ENCODE peak calls at places on chromosomes 5 and 9, in seven cellular contexts. One of them, this sample, is unnamed.

GRCh38 chr5:96320797-96321196 is 112.3 kb downstream of the PCSK1 start:
- DNase-seq in WERI-Rb-1: no peak
- DNase-seq in heart left ventricle: no peak
- DNase-seq in pancreas: no peak
- DNase-seq in mammary epithelial cell: peak; percentile 58
- DNase-seq in H9: no peak
- DNase-seq in colonic mucosa: no peak
- DNase-seq in this sample: no peak

GRCh38 chr5:119131530-119132313 is 60.8 kb downstream of the DMXL1 start:
- DNase-seq in WERI-Rb-1: no peak
- DNase-seq in heart left ventricle: no peak
- DNase-seq in pancreas: no peak
- DNase-seq in mammary epithelial cell: no peak
- DNase-seq in H9: no peak
- DNase-seq in colonic mucosa: no peak
- DNase-seq in this sample: no peak

GRCh38 chr5:100252944-100253343 is 282.2 kb upstream of the FAM174A start:
- DNase-seq in WERI-Rb-1: no peak
- DNase-seq in heart left ventricle: no peak
- DNase-seq in pancreas: no peak
- DNase-seq in mammary epithelial cell: no peak
- DNase-seq in H9: no peak
- DNase-seq in colonic mucosa: no peak
- DNase-seq in this sample: no peak

GRCh38 chr5:131999041-131999440 is 12.4 kb downstream of the ACSL6 start:
- DNase-seq in WERI-Rb-1: no peak
- DNase-seq in heart left ventricle: no peak
- DNase-seq in pancreas: no peak
- DNase-seq in mammary epithelial cell: no peak
- DNase-seq in H9: no peak
- DNase-seq in colonic mucosa: no peak
- DNase-seq in this sample: no peak

GRCh38 chr5:150589791-150590601 is 50.5 kb upstream of the SYNPO start:
- DNase-seq in WERI-Rb-1: peak; percentile 26
- DNase-seq in heart left ventricle: peak; percentile 84
- DNase-seq in pancreas: peak; percentile 82
- DNase-seq in mammary epithelial cell: no peak
- DNase-seq in H9: peak; percentile 73
- DNase-seq in colonic mucosa: peak; percentile 71
- DNase-seq in this sample: no peak

GRCh38 chr5:89401659-89402058 is 518.7 kb upstream of the MEF2C start:
- DNase-seq in WERI-Rb-1: no peak
- DNase-seq in heart left ventricle: no peak
- DNase-seq in pancreas: no peak
- DNase-seq in mammary epithelial cell: no peak
- DNase-seq in H9: no peak
- DNase-seq in colonic mucosa: no peak
- DNase-seq in this sample: no peak

GRCh38 chr5:168227973-168228615 is 63.4 kb upstream of the WWC1 start:
- DNase-seq in WERI-Rb-1: no peak
- DNase-seq in heart left ventricle: no peak
- DNase-seq in pancreas: no peak
- DNase-seq in mammary epithelial cell: no peak
- DNase-seq in H9: no peak
- DNase-seq in colonic mucosa: no peak
- DNase-seq in this sample: no peak

GRCh38 chr5:6775595-6775994 is 62.4 kb downstream of the TENT4A start:
- DNase-seq in WERI-Rb-1: no peak
- DNase-seq in heart left ventricle: no peak
- DNase-seq in pancreas: no peak
- DNase-seq in mammary epithelial cell: no peak
- DNase-seq in H9: no peak
- DNase-seq in colonic mucosa: no peak
- DNase-seq in this sample: no peak

GRCh38 chr5:57692582-57693487 is 210.2 kb upstream of the ACTBL2 start:
- DNase-seq in WERI-Rb-1: peak; percentile 36
- DNase-seq in heart left ventricle: peak; percentile 80
- DNase-seq in pancreas: no peak
- DNase-seq in mammary epithelial cell: peak; percentile 98
- DNase-seq in H9: peak; percentile 78
- DNase-seq in colonic mucosa: peak; percentile 36
- DNase-seq in this sample: peak; percentile 51

GRCh38 chr9:111036068-111036789 is 2.0 kb downstream of the LPAR1 start:
- DNase-seq in WERI-Rb-1: no peak
- DNase-seq in heart left ventricle: peak; percentile 60
- DNase-seq in pancreas: peak; percentile 68
- DNase-seq in mammary epithelial cell: peak; percentile 48
- DNase-seq in H9: peak; percentile 78
- DNase-seq in colonic mucosa: peak; percentile 85
- DNase-seq in this sample: no peak

GRCh38 chr5:74725331-74725730 is 40.3 kb downstream of the HEXB start:
- DNase-seq in WERI-Rb-1: no peak
- DNase-seq in heart left ventricle: no peak
- DNase-seq in pancreas: no peak
- DNase-seq in mammary epithelial cell: no peak
- DNase-seq in H9: no peak
- DNase-seq in colonic mucosa: no peak
- DNase-seq in this sample: no peak

GRCh38 chr9:81395301-81396054 is 293.9 kb downstream of the TLE1 start:
- DNase-seq in WERI-Rb-1: peak; percentile 20
- DNase-seq in heart left ventricle: no peak
- DNase-seq in pancreas: no peak
- DNase-seq in mammary epithelial cell: no peak
- DNase-seq in H9: no peak
- DNase-seq in colonic mucosa: no peak
- DNase-seq in this sample: no peak

GRCh38 chr9:37082214-37082765 is 38.1 kb upstream of the ZCCHC7 start:
- DNase-seq in WERI-Rb-1: no peak
- DNase-seq in heart left ventricle: no peak
- DNase-seq in pancreas: no peak
- DNase-seq in mammary epithelial cell: no peak
- DNase-seq in H9: no peak
- DNase-seq in colonic mucosa: no peak
- DNase-seq in this sample: no peak

GRCh38 chr5:143968071-143968878 is 156.3 kb downstream of the HMHB1 start:
- DNase-seq in WERI-Rb-1: no peak
- DNase-seq in heart left ventricle: no peak
- DNase-seq in pancreas: no peak
- DNase-seq in mammary epithelial cell: peak; percentile 70
- DNase-seq in H9: no peak
- DNase-seq in colonic mucosa: peak; percentile 19
- DNase-seq in this sample: peak; percentile 21

GRCh38 chr5:31208043-31208442 is 14.6 kb downstream of the CDH6 start:
- DNase-seq in WERI-Rb-1: no peak
- DNase-seq in heart left ventricle: no peak
- DNase-seq in pancreas: no peak
- DNase-seq in mammary epithelial cell: no peak
- DNase-seq in H9: no peak
- DNase-seq in colonic mucosa: no peak
- DNase-seq in this sample: no peak

GRCh38 chr5:31209341-31209740 is 15.9 kb downstream of the CDH6 start:
- DNase-seq in WERI-Rb-1: no peak
- DNase-seq in heart left ventricle: no peak
- DNase-seq in pancreas: no peak
- DNase-seq in mammary epithelial cell: no peak
- DNase-seq in H9: no peak
- DNase-seq in colonic mucosa: no peak
- DNase-seq in this sample: no peak

GRCh38 chr5:31204955-31205354 is 11.5 kb downstream of the CDH6 start:
- DNase-seq in WERI-Rb-1: no peak
- DNase-seq in heart left ventricle: no peak
- DNase-seq in pancreas: no peak
- DNase-seq in mammary epithelial cell: no peak
- DNase-seq in H9: no peak
- DNase-seq in colonic mucosa: no peak
- DNase-seq in this sample: no peak
- H3K27ac ChIP-seq in WERI-Rb-1: no peak overlapping the region
- H3K27ac ChIP-seq in heart left ventricle: no peak overlapping the region
- H3K27ac ChIP-seq in pancreas: no peak overlapping the region
- H3K27ac ChIP-seq in mammary epithelial cell: no peak overlapping the region
- H3K27ac ChIP-seq in H9: no peak overlapping the region
- H3K27ac ChIP-seq in colonic mucosa: no peak overlapping the region
- H3K27ac ChIP-seq in this sample: no peak overlapping the region

GRCh38 chr5:178872302-178872701 is 12.5 kb downstream of the ZNF354B start:
- DNase-seq in WERI-Rb-1: no peak
- DNase-seq in heart left ventricle: no peak
- DNase-seq in pancreas: no peak
- DNase-seq in mammary epithelial cell: no peak
- DNase-seq in H9: no peak
- DNase-seq in colonic mucosa: no peak
- DNase-seq in this sample: no peak
- H3K9me3 ChIP-seq in WERI-Rb-1: no peaks in the 10 kb centered on the region
- H3K9me3 ChIP-seq in heart left ventricle: peaks cover 43% of the 10 kb centered on the region
- H3K9me3 ChIP-seq in pancreas: no peaks in the 10 kb centered on the region
- H3K9me3 ChIP-seq in mammary epithelial cell: peaks cover 43% of the 10 kb centered on the region
- H3K9me3 ChIP-seq in H9: peaks cover 4% of the 10 kb centered on the region
- H3K9me3 ChIP-seq in colonic mucosa: no peaks in the 10 kb centered on the region
- H3K9me3 ChIP-seq in this sample: peaks cover 43% of the 10 kb centered on the region

GRCh38 chr5:73359395-73359794 is 89.2 kb downstream of the FOXD1 start:
- DNase-seq in WERI-Rb-1: no peak
- DNase-seq in heart left ventricle: no peak
- DNase-seq in pancreas: no peak
- DNase-seq in mammary epithelial cell: no peak
- DNase-seq in H9: no peak
- DNase-seq in colonic mucosa: no peak
- DNase-seq in this sample: no peak

GRCh38 chr5:73365301-73365853 is 83.2 kb downstream of the FOXD1 start:
- DNase-seq in WERI-Rb-1: no peak
- DNase-seq in heart left ventricle: no peak
- DNase-seq in pancreas: no peak
- DNase-seq in mammary epithelial cell: peak; percentile 91
- DNase-seq in H9: no peak
- DNase-seq in colonic mucosa: no peak
- DNase-seq in this sample: peak; percentile 83

GRCh38 chr5:73367650-73368049 is 80.9 kb downstream of the FOXD1 start:
- DNase-seq in WERI-Rb-1: no peak
- DNase-seq in heart left ventricle: no peak
- DNase-seq in pancreas: no peak
- DNase-seq in mammary epithelial cell: no peak
- DNase-seq in H9: no peak
- DNase-seq in colonic mucosa: no peak
- DNase-seq in this sample: no peak

GRCh38 chr5:73365990-73366667 is 82.4 kb downstream of the FOXD1 start:
- DNase-seq in WERI-Rb-1: no peak
- DNase-seq in heart left ventricle: no peak
- DNase-seq in pancreas: no peak
- DNase-seq in mammary epithelial cell: no peak
- DNase-seq in H9: no peak
- DNase-seq in colonic mucosa: no peak
- DNase-seq in this sample: no peak

DNA sequence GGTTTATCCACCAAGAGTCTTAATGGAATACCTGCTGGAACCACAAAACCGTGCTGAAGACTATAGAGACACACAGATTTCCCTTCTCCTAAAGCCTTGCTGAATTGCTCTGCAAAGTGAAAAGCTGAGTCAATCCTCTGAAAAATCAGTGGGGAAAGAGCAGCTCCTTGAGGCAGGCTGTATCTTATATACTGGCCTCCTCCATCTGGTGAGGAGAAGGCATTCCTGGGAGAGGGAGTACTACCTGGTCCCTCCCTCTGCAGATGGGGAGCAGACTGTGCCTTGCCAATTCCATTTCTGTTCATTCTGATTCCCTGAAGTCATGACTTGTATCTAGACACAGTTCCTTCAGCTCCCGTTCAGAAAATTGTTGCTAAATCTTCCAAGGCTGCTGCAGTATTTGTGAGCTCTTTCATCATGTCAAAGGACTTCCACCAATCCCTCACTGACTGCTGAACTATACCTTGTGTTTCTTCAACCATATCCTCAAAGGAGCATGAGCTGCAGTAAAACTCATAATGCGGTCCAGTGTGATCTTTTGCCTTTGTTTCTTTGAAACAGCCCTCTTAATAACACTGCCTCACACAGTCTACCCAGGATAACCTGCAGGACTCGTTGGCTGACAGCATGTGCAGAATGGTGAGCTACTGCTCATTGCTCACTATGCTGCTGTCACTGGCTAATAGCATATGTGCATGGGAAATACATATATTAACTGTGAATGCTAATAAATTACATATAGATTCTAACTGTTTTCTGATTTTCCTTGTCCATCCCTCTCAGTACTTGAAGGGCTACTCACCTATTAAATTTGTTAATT is 84.5 kb downstream of the FOXD1 start:
- DNase-seq in WERI-Rb-1: no peak
- DNase-seq in heart left ventricle: no peak
- DNase-seq in pancreas: no peak
- DNase-seq in mammary epithelial cell: peak; percentile 44
- DNase-seq in H9: no peak
- DNase-seq in colonic mucosa: no peak
- DNase-seq in this sample: no peak
- TF ChIP-seq CTCF in WERI-Rb-1: peak; percentile 31
- TF ChIP-seq CTCF in heart left ventricle: no peak
- TF ChIP-seq CTCF in pancreas: no peak
- TF ChIP-seq CTCF in mammary epithelial cell: no peak
- TF ChIP-seq CTCF in H9: no peak
- TF ChIP-seq CTCF in colonic mucosa: no peak
- TF ChIP-seq CTCF in this sample: no peak

DNA sequence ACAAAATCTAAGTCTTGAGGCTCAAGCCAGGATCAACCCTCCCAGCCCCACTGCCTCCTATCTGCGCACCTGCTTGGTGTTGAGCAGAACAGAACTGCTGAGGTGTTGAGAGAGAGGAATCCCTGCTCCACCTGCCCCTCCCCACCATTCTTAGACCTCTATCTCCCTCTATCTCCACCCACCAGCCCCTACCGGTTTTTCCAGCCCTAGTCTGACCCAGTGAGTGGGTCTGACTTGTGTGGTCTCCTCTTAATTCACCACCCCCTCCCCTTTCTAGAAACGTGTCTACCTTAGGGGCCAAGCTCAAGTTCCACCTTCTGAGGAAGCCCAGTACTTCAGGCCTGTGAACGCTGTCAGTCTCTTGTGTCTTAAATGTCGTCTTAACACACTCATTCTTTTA is 93.7 kb downstream of the ARHGAP26 start:
- DNase-seq in WERI-Rb-1: no peak
- DNase-seq in heart left ventricle: no peak
- DNase-seq in pancreas: no peak
- DNase-seq in mammary epithelial cell: no peak
- DNase-seq in H9: peak; percentile 80
- DNase-seq in colonic mucosa: no peak
- DNase-seq in this sample: no peak
- H3K27ac ChIP-seq in WERI-Rb-1: no peak overlapping the region
- H3K27ac ChIP-seq in heart left ventricle: peak overlapping the region; percentile 48
- H3K27ac ChIP-seq in pancreas: no peak overlapping the region
- H3K27ac ChIP-seq in mammary epithelial cell: no peak overlapping the region
- H3K27ac ChIP-seq in H9: peak overlapping the region; percentile 75
- H3K27ac ChIP-seq in colonic mucosa: no peak overlapping the region
- H3K27ac ChIP-seq in this sample: no peak overlapping the region